ENCODE peak calls at places on chromosome 1, in ten cellular contexts. One of them, this sample, is unnamed.

GRCh38 chr1:205396972-205397616 is 24.8 kb downstream of the LEMD1 start:
- DNase-seq in naive thymus-derived CD4-positive, alpha-beta T cell: no peak
- DNase-seq in T-helper 9 cell: no peak
- DNase-seq in activated naive CD8-positive, alpha-beta T cell treated with anti-CD3 and anti-CD28 coated beads for 36 hours: peak; percentile 19
- DNase-seq in GM03348: peak; percentile 43
- DNase-seq in GOT3: no peak
- DNase-seq in mammary epithelial cell: peak; percentile 52
- DNase-seq in left cardiac atrium: no peak
- DNase-seq in kidney: no peak
- DNase-seq in ascending aorta: no peak
- DNase-seq in this sample: peak; percentile 84

GRCh38 chr1:12665511-12665910 is 21.6 kb downstream of the AADACL4 start:
- DNase-seq in naive thymus-derived CD4-positive, alpha-beta T cell: no peak
- DNase-seq in T-helper 9 cell: no peak
- DNase-seq in activated naive CD8-positive, alpha-beta T cell treated with anti-CD3 and anti-CD28 coated beads for 36 hours: no peak
- DNase-seq in GM03348: no peak
- DNase-seq in GOT3: no peak
- DNase-seq in mammary epithelial cell: no peak
- DNase-seq in left cardiac atrium: no peak
- DNase-seq in kidney: no peak
- DNase-seq in ascending aorta: no peak
- DNase-seq in this sample: no peak

GRCh38 chr1:12167493-12168429 is 970 bp downstream of the TNFRSF1B start:
- DNase-seq in naive thymus-derived CD4-positive, alpha-beta T cell: no peak
- DNase-seq in T-helper 9 cell: no peak
- DNase-seq in activated naive CD8-positive, alpha-beta T cell treated with anti-CD3 and anti-CD28 coated beads for 36 hours: peak; percentile 45
- DNase-seq in GM03348: no peak
- DNase-seq in GOT3: no peak
- DNase-seq in mammary epithelial cell: no peak
- DNase-seq in left cardiac atrium: no peak
- DNase-seq in kidney: no peak
- DNase-seq in ascending aorta: no peak
- DNase-seq in this sample: no peak

GRCh38 chr1:214427871-214428277 is 123.5 kb downstream of the PTPN14 start:
- DNase-seq in naive thymus-derived CD4-positive, alpha-beta T cell: peak; percentile 66
- DNase-seq in T-helper 9 cell: peak; percentile 11
- DNase-seq in activated naive CD8-positive, alpha-beta T cell treated with anti-CD3 and anti-CD28 coated beads for 36 hours: peak; percentile 72
- DNase-seq in GM03348: peak; percentile 59
- DNase-seq in GOT3: no peak
- DNase-seq in mammary epithelial cell: peak; percentile 99
- DNase-seq in left cardiac atrium: no peak
- DNase-seq in kidney: no peak
- DNase-seq in ascending aorta: no peak
- DNase-seq in this sample: peak; percentile 35

GRCh38 chr1:17099941-17100340 is 19.3 kb downstream of the PADI2 start:
- DNase-seq in naive thymus-derived CD4-positive, alpha-beta T cell: no peak
- DNase-seq in T-helper 9 cell: no peak
- DNase-seq in activated naive CD8-positive, alpha-beta T cell treated with anti-CD3 and anti-CD28 coated beads for 36 hours: no peak
- DNase-seq in GM03348: no peak
- DNase-seq in GOT3: no peak
- DNase-seq in mammary epithelial cell: no peak
- DNase-seq in left cardiac atrium: no peak
- DNase-seq in kidney: no peak
- DNase-seq in ascending aorta: no peak
- DNase-seq in this sample: no peak

GRCh38 chr1:16138772-16139221 is 17.1 kb downstream of the EPHA2 start:
- DNase-seq in naive thymus-derived CD4-positive, alpha-beta T cell: no peak
- DNase-seq in T-helper 9 cell: no peak
- DNase-seq in activated naive CD8-positive, alpha-beta T cell treated with anti-CD3 and anti-CD28 coated beads for 36 hours: no peak
- DNase-seq in GM03348: peak; percentile 44
- DNase-seq in GOT3: no peak
- DNase-seq in mammary epithelial cell: no peak
- DNase-seq in left cardiac atrium: peak; percentile 49
- DNase-seq in kidney: no peak
- DNase-seq in ascending aorta: no peak
- DNase-seq in this sample: no peak

GRCh38 chr1:201702936-201703335 is 126.0 kb upstream of the IPO9 start:
- DNase-seq in naive thymus-derived CD4-positive, alpha-beta T cell: no peak
- DNase-seq in T-helper 9 cell: no peak
- DNase-seq in activated naive CD8-positive, alpha-beta T cell treated with anti-CD3 and anti-CD28 coated beads for 36 hours: no peak
- DNase-seq in GM03348: no peak
- DNase-seq in GOT3: no peak
- DNase-seq in mammary epithelial cell: no peak
- DNase-seq in left cardiac atrium: no peak
- DNase-seq in kidney: no peak
- DNase-seq in ascending aorta: no peak
- DNase-seq in this sample: peak; percentile 98

GRCh38 chr1:116806245-116806644 is 52.0 kb downstream of the CD2 start:
- DNase-seq in naive thymus-derived CD4-positive, alpha-beta T cell: no peak
- DNase-seq in T-helper 9 cell: peak; percentile 38
- DNase-seq in activated naive CD8-positive, alpha-beta T cell treated with anti-CD3 and anti-CD28 coated beads for 36 hours: peak; percentile 81
- DNase-seq in GM03348: no peak
- DNase-seq in GOT3: no peak
- DNase-seq in mammary epithelial cell: no peak
- DNase-seq in left cardiac atrium: no peak
- DNase-seq in kidney: no peak
- DNase-seq in ascending aorta: no peak
- DNase-seq in this sample: no peak

GRCh38 chr1:211632808-211633522 is 42.5 kb downstream of the NEK2 start:
- DNase-seq in naive thymus-derived CD4-positive, alpha-beta T cell: no peak
- DNase-seq in T-helper 9 cell: no peak
- DNase-seq in activated naive CD8-positive, alpha-beta T cell treated with anti-CD3 and anti-CD28 coated beads for 36 hours: no peak
- DNase-seq in GM03348: peak; percentile 57
- DNase-seq in GOT3: no peak
- DNase-seq in mammary epithelial cell: peak; percentile 95
- DNase-seq in left cardiac atrium: peak; percentile 67
- DNase-seq in kidney: no peak
- DNase-seq in ascending aorta: no peak
- DNase-seq in this sample: no peak

GRCh38 chr1:40810915-40811314 is 27.3 kb downstream of the KCNQ4 start:
- DNase-seq in naive thymus-derived CD4-positive, alpha-beta T cell: no peak
- DNase-seq in T-helper 9 cell: no peak
- DNase-seq in activated naive CD8-positive, alpha-beta T cell treated with anti-CD3 and anti-CD28 coated beads for 36 hours: no peak
- DNase-seq in GM03348: no peak
- DNase-seq in GOT3: no peak
- DNase-seq in mammary epithelial cell: no peak
- DNase-seq in left cardiac atrium: no peak
- DNase-seq in kidney: no peak
- DNase-seq in ascending aorta: no peak
- DNase-seq in this sample: no peak

GRCh38 chr1:152052606-152053005 is 15.8 kb upstream of the S100A11 start:
- DNase-seq in naive thymus-derived CD4-positive, alpha-beta T cell: peak; percentile 66
- DNase-seq in T-helper 9 cell: peak; percentile 87
- DNase-seq in activated naive CD8-positive, alpha-beta T cell treated with anti-CD3 and anti-CD28 coated beads for 36 hours: peak; percentile 72
- DNase-seq in GM03348: peak; percentile 83
- DNase-seq in GOT3: peak; percentile 17
- DNase-seq in mammary epithelial cell: peak; percentile 71
- DNase-seq in left cardiac atrium: peak; percentile 86
- DNase-seq in kidney: peak; percentile 91
- DNase-seq in ascending aorta: peak; percentile 44
- DNase-seq in this sample: peak; percentile 69

GRCh38 chr1:30964706-30965105 is 56.1 kb upstream of the SDC3 start:
- DNase-seq in naive thymus-derived CD4-positive, alpha-beta T cell: no peak
- DNase-seq in T-helper 9 cell: no peak
- DNase-seq in activated naive CD8-positive, alpha-beta T cell treated with anti-CD3 and anti-CD28 coated beads for 36 hours: no peak
- DNase-seq in GM03348: no peak
- DNase-seq in GOT3: no peak
- DNase-seq in mammary epithelial cell: no peak
- DNase-seq in left cardiac atrium: peak; percentile 33
- DNase-seq in kidney: no peak
- DNase-seq in ascending aorta: no peak
- DNase-seq in this sample: no peak

GRCh38 chr1:10631811-10632481 is 157.2 kb downstream of the PEX14 start:
- DNase-seq in naive thymus-derived CD4-positive, alpha-beta T cell: no peak
- DNase-seq in T-helper 9 cell: no peak
- DNase-seq in activated naive CD8-positive, alpha-beta T cell treated with anti-CD3 and anti-CD28 coated beads for 36 hours: no peak
- DNase-seq in GM03348: no peak
- DNase-seq in GOT3: no peak
- DNase-seq in mammary epithelial cell: no peak
- DNase-seq in left cardiac atrium: no peak
- DNase-seq in kidney: peak; percentile 57
- DNase-seq in ascending aorta: no peak
- DNase-seq in this sample: no peak

GRCh38 chr1:84763912-84764675 is 73.8 kb upstream of the SSX2IP start:
- DNase-seq in naive thymus-derived CD4-positive, alpha-beta T cell: no peak
- DNase-seq in T-helper 9 cell: no peak
- DNase-seq in activated naive CD8-positive, alpha-beta T cell treated with anti-CD3 and anti-CD28 coated beads for 36 hours: no peak
- DNase-seq in GM03348: no peak
- DNase-seq in GOT3: no peak
- DNase-seq in mammary epithelial cell: no peak
- DNase-seq in left cardiac atrium: no peak
- DNase-seq in kidney: peak; percentile 33
- DNase-seq in ascending aorta: no peak
- DNase-seq in this sample: no peak

GRCh38 chr1:227780101-227781044 is 35.1 kb upstream of the PRSS38 start:
- DNase-seq in naive thymus-derived CD4-positive, alpha-beta T cell: no peak
- DNase-seq in T-helper 9 cell: no peak
- DNase-seq in activated naive CD8-positive, alpha-beta T cell treated with anti-CD3 and anti-CD28 coated beads for 36 hours: no peak
- DNase-seq in GM03348: no peak
- DNase-seq in GOT3: no peak
- DNase-seq in mammary epithelial cell: no peak
- DNase-seq in left cardiac atrium: no peak
- DNase-seq in kidney: no peak
- DNase-seq in ascending aorta: no peak
- DNase-seq in this sample: no peak

GRCh38 chr1:93573940-93574469 is 107.6 kb downstream of the BCAR3 start:
- DNase-seq in naive thymus-derived CD4-positive, alpha-beta T cell: no peak
- DNase-seq in T-helper 9 cell: no peak
- DNase-seq in activated naive CD8-positive, alpha-beta T cell treated with anti-CD3 and anti-CD28 coated beads for 36 hours: no peak
- DNase-seq in GM03348: no peak
- DNase-seq in GOT3: no peak
- DNase-seq in mammary epithelial cell: no peak
- DNase-seq in left cardiac atrium: no peak
- DNase-seq in kidney: no peak
- DNase-seq in ascending aorta: no peak
- DNase-seq in this sample: no peak

GRCh38 chr1:34978926-34979325 is 6.2 kb downstream of the TMEM35B start:
- DNase-seq in naive thymus-derived CD4-positive, alpha-beta T cell: no peak
- DNase-seq in T-helper 9 cell: no peak
- DNase-seq in activated naive CD8-positive, alpha-beta T cell treated with anti-CD3 and anti-CD28 coated beads for 36 hours: no peak
- DNase-seq in GM03348: no peak
- DNase-seq in GOT3: no peak
- DNase-seq in mammary epithelial cell: no peak
- DNase-seq in left cardiac atrium: no peak
- DNase-seq in kidney: no peak
- DNase-seq in ascending aorta: no peak
- DNase-seq in this sample: no peak

GRCh38 chr1:215543191-215543606 is 23.9 kb upstream of the KCTD3 start:
- DNase-seq in naive thymus-derived CD4-positive, alpha-beta T cell: no peak
- DNase-seq in T-helper 9 cell: no peak
- DNase-seq in activated naive CD8-positive, alpha-beta T cell treated with anti-CD3 and anti-CD28 coated beads for 36 hours: no peak
- DNase-seq in GM03348: peak; percentile 19
- DNase-seq in GOT3: no peak
- DNase-seq in mammary epithelial cell: peak; percentile 83
- DNase-seq in left cardiac atrium: no peak
- DNase-seq in kidney: no peak
- DNase-seq in ascending aorta: no peak
- DNase-seq in this sample: no peak

GRCh38 chr1:154923695-154924094 is 12.8 kb downstream of the PMVK start:
- DNase-seq in naive thymus-derived CD4-positive, alpha-beta T cell: no peak
- DNase-seq in T-helper 9 cell: no peak
- DNase-seq in activated naive CD8-positive, alpha-beta T cell treated with anti-CD3 and anti-CD28 coated beads for 36 hours: no peak
- DNase-seq in GM03348: no peak
- DNase-seq in GOT3: no peak
- DNase-seq in mammary epithelial cell: no peak
- DNase-seq in left cardiac atrium: peak; percentile 8
- DNase-seq in kidney: peak; percentile 29
- DNase-seq in ascending aorta: no peak
- DNase-seq in this sample: no peak

GRCh38 chr1:44720281-44720680 is 10.7 kb downstream of the RNU5D-1 start:
- DNase-seq in naive thymus-derived CD4-positive, alpha-beta T cell: no peak
- DNase-seq in T-helper 9 cell: no peak
- DNase-seq in activated naive CD8-positive, alpha-beta T cell treated with anti-CD3 and anti-CD28 coated beads for 36 hours: no peak
- DNase-seq in GM03348: no peak
- DNase-seq in GOT3: no peak
- DNase-seq in mammary epithelial cell: no peak
- DNase-seq in left cardiac atrium: no peak
- DNase-seq in kidney: no peak
- DNase-seq in ascending aorta: no peak
- DNase-seq in this sample: no peak

GRCh38 chr1:116971965-116972675 is 29.4 kb upstream of the CD101 start:
- DNase-seq in naive thymus-derived CD4-positive, alpha-beta T cell: no peak
- DNase-seq in T-helper 9 cell: no peak
- DNase-seq in activated naive CD8-positive, alpha-beta T cell treated with anti-CD3 and anti-CD28 coated beads for 36 hours: no peak
- DNase-seq in GM03348: peak; percentile 19
- DNase-seq in GOT3: no peak
- DNase-seq in mammary epithelial cell: no peak
- DNase-seq in left cardiac atrium: no peak
- DNase-seq in kidney: no peak
- DNase-seq in ascending aorta: no peak
- DNase-seq in this sample: no peak

GRCh38 chr1:17119076-17119743 is at the start of gene PADI2:
- DNase-seq in naive thymus-derived CD4-positive, alpha-beta T cell: peak; percentile 41
- DNase-seq in T-helper 9 cell: peak; percentile 27
- DNase-seq in activated naive CD8-positive, alpha-beta T cell treated with anti-CD3 and anti-CD28 coated beads for 36 hours: peak; percentile 74
- DNase-seq in GM03348: peak; percentile 91
- DNase-seq in GOT3: no peak
- DNase-seq in mammary epithelial cell: peak; percentile 59
- DNase-seq in left cardiac atrium: peak; percentile 60
- DNase-seq in kidney: peak; percentile 90
- DNase-seq in ascending aorta: no peak
- DNase-seq in this sample: no peak

GRCh38 chr1:53460211-53460634 is 1.0 kb downstream of the DMRTB1 start:
- DNase-seq in naive thymus-derived CD4-positive, alpha-beta T cell: no peak
- DNase-seq in T-helper 9 cell: no peak
- DNase-seq in activated naive CD8-positive, alpha-beta T cell treated with anti-CD3 and anti-CD28 coated beads for 36 hours: no peak
- DNase-seq in GM03348: no peak
- DNase-seq in GOT3: no peak
- DNase-seq in mammary epithelial cell: no peak
- DNase-seq in left cardiac atrium: no peak
- DNase-seq in kidney: no peak
- DNase-seq in ascending aorta: no peak
- DNase-seq in this sample: no peak

GRCh38 chr1:165580931-165581871 is 37.4 kb downstream of the LRRC52 start:
- DNase-seq in naive thymus-derived CD4-positive, alpha-beta T cell: no peak
- DNase-seq in T-helper 9 cell: no peak
- DNase-seq in activated naive CD8-positive, alpha-beta T cell treated with anti-CD3 and anti-CD28 coated beads for 36 hours: no peak
- DNase-seq in GM03348: peak; percentile 35
- DNase-seq in GOT3: no peak
- DNase-seq in mammary epithelial cell: peak; percentile 65
- DNase-seq in left cardiac atrium: no peak
- DNase-seq in kidney: no peak
- DNase-seq in ascending aorta: no peak
- DNase-seq in this sample: no peak

GRCh38 chr1:244324176-244324883 is 127.4 kb downstream of the ADSS2 start:
- DNase-seq in naive thymus-derived CD4-positive, alpha-beta T cell: no peak
- DNase-seq in T-helper 9 cell: no peak
- DNase-seq in activated naive CD8-positive, alpha-beta T cell treated with anti-CD3 and anti-CD28 coated beads for 36 hours: no peak
- DNase-seq in GM03348: no peak
- DNase-seq in GOT3: no peak
- DNase-seq in mammary epithelial cell: no peak
- DNase-seq in left cardiac atrium: no peak
- DNase-seq in kidney: no peak
- DNase-seq in ascending aorta: no peak
- DNase-seq in this sample: no peak

GRCh38 chr1:25361901-25362300 is 23.8 kb downstream of the TMEM50A start:
- DNase-seq in naive thymus-derived CD4-positive, alpha-beta T cell: no peak
- DNase-seq in T-helper 9 cell: no peak
- DNase-seq in activated naive CD8-positive, alpha-beta T cell treated with anti-CD3 and anti-CD28 coated beads for 36 hours: no peak
- DNase-seq in GM03348: no peak
- DNase-seq in GOT3: no peak
- DNase-seq in mammary epithelial cell: no peak
- DNase-seq in left cardiac atrium: no peak
- DNase-seq in kidney: no peak
- DNase-seq in ascending aorta: no peak
- DNase-seq in this sample: no peak

GRCh38 chr1:36207339-36207738 is 16.9 kb upstream of the THRAP3 start:
- DNase-seq in naive thymus-derived CD4-positive, alpha-beta T cell: no peak
- DNase-seq in T-helper 9 cell: no peak
- DNase-seq in activated naive CD8-positive, alpha-beta T cell treated with anti-CD3 and anti-CD28 coated beads for 36 hours: no peak
- DNase-seq in GM03348: peak; percentile 49
- DNase-seq in GOT3: no peak
- DNase-seq in mammary epithelial cell: no peak
- DNase-seq in left cardiac atrium: peak; percentile 85
- DNase-seq in kidney: peak; percentile 71
- DNase-seq in ascending aorta: peak; percentile 21
- DNase-seq in this sample: no peak

GRCh38 chr1:168535536-168535935 is 8.3 kb downstream of the XCL2 start:
- DNase-seq in naive thymus-derived CD4-positive, alpha-beta T cell: peak; percentile 40
- DNase-seq in T-helper 9 cell: no peak
- DNase-seq in activated naive CD8-positive, alpha-beta T cell treated with anti-CD3 and anti-CD28 coated beads for 36 hours: no peak
- DNase-seq in GM03348: no peak
- DNase-seq in GOT3: no peak
- DNase-seq in mammary epithelial cell: no peak
- DNase-seq in left cardiac atrium: no peak
- DNase-seq in kidney: no peak
- DNase-seq in ascending aorta: no peak
- DNase-seq in this sample: no peak